ENCODE peak calls at places on chromosomes 3 and 15, in four cellular contexts. One of them, this sample, is unnamed.
A peak's percentile ranks its signal among the peaks of the same experiment; 100 is the strongest.

GRCh38 chr15:62415498-62415897 is 250.4 kb upstream of the C2CD4B start:
- DNase-seq in hepatocyte: no peak
- DNase-seq in Panc1: no peak
- DNase-seq in RWPE1: no peak
- DNase-seq in this sample: no peak

GRCh38 chr3:89227634-89228033 is 120.2 kb downstream of the EPHA3 start:
- DNase-seq in hepatocyte: no peak
- DNase-seq in RWPE1: no peak
- DNase-seq in Panc1: no peak
- DNase-seq in this sample: no peak

GRCh38 chr15:89089316-89090230 is 1.3 kb downstream of the ABHD2 start:
- DNase-seq in hepatocyte: no peak
- DNase-seq in RWPE1: no peak
- DNase-seq in Panc1: no peak
- DNase-seq in this sample: no peak

GRCh38 chr3:99954914-99955644 is 137.4 kb downstream of the CMSS1 start:
- DNase-seq in hepatocyte: no peak
- DNase-seq in RWPE1: no peak
- DNase-seq in Panc1: no peak
- DNase-seq in this sample: no peak

GRCh38 chr3:189841474-189842205 is 210.5 kb downstream of the TP63 start:
- DNase-seq in RWPE1: peak; percentile 76
- DNase-seq in hepatocyte: peak; percentile 15
- DNase-seq in Panc1: no peak
- DNase-seq in this sample: peak; percentile 85

GRCh38 chr15:38225381-38225780 is 27.3 kb upstream of the SPRED1 start:
- DNase-seq in hepatocyte: no peak
- DNase-seq in RWPE1: no peak
- DNase-seq in Panc1: no peak
- DNase-seq in this sample: no peak

GRCh38 chr15:85179700-85180099 is 198.0 kb downstream of the PDE8A start:
- DNase-seq in Panc1: no peak
- DNase-seq in hepatocyte: no peak
- DNase-seq in RWPE1: no peak
- DNase-seq in this sample: no peak

GRCh38 chr3:162436826-162437225 is 940.2 kb downstream of the OTOL1 start:
- DNase-seq in Panc1: no peak
- DNase-seq in RWPE1: no peak
- DNase-seq in hepatocyte: no peak
- DNase-seq in this sample: no peak

GRCh38 chr3:179710079-179710478 is 57.2 kb downstream of the USP13 start:
- DNase-seq in hepatocyte: no peak
- DNase-seq in RWPE1: no peak
- DNase-seq in Panc1: no peak
- DNase-seq in this sample: no peak

GRCh38 chr3:195905970-195906864 is 2.1 kb downstream of the TNK2 start:
- DNase-seq in Panc1: no peak
- DNase-seq in hepatocyte: peak; percentile 9
- DNase-seq in RWPE1: no peak
- DNase-seq in this sample: peak; percentile 50

GRCh38 chr3:16455946-16456345 is 57.6 kb downstream of the RFTN1 start:
- DNase-seq in hepatocyte: no peak
- DNase-seq in RWPE1: no peak
- DNase-seq in Panc1: no peak
- DNase-seq in this sample: no peak

GRCh38 chr3:110608566-110608965 is 463.1 kb upstream of the NECTIN3 start:
- DNase-seq in RWPE1: no peak
- DNase-seq in hepatocyte: no peak
- DNase-seq in Panc1: no peak
- DNase-seq in this sample: no peak

GRCh38 chr3:14517601-14518431 is 22.3 kb downstream of the GRIP2 start:
- DNase-seq in RWPE1: no peak
- DNase-seq in hepatocyte: no peak
- DNase-seq in Panc1: no peak
- DNase-seq in this sample: no peak

GRCh38 chr15:90142216-90143175 is 40.2 kb upstream of the IDH2 start:
- DNase-seq in RWPE1: no peak
- DNase-seq in Panc1: no peak
- DNase-seq in hepatocyte: no peak
- DNase-seq in this sample: no peak

GRCh38 chr3:114447545-114447944 is 153.7 kb downstream of the TIGIT start:
- DNase-seq in Panc1: no peak
- DNase-seq in hepatocyte: no peak
- DNase-seq in RWPE1: no peak
- DNase-seq in this sample: no peak

GRCh38 chr3:157532529-157533297 is 29.5 kb upstream of the VEPH1 start:
- DNase-seq in hepatocyte: peak; percentile 87
- DNase-seq in RWPE1: peak; percentile 53
- DNase-seq in Panc1: peak; percentile 42
- DNase-seq in this sample: peak; percentile 6

GRCh38 chr3:57815034-57815433 is 58.9 kb downstream of the SLMAP start:
- DNase-seq in RWPE1: no peak
- DNase-seq in hepatocyte: no peak
- DNase-seq in Panc1: no peak
- DNase-seq in this sample: no peak

GRCh38 chr15:81888748-81889479 is 156.9 kb downstream of the MEX3B start:
- DNase-seq in hepatocyte: peak; percentile 26
- DNase-seq in RWPE1: no peak
- DNase-seq in Panc1: no peak
- DNase-seq in this sample: no peak

GRCh38 chr3:19013879-19014278 is 134.4 kb upstream of the KCNH8 start:
- DNase-seq in Panc1: no peak
- DNase-seq in hepatocyte: peak; percentile 25
- DNase-seq in RWPE1: no peak
- DNase-seq in this sample: no peak

GRCh38 chr3:111859974-111860859 is 1.2 kb downstream of the PHLDB2 start:
- DNase-seq in hepatocyte: peak; percentile 87
- DNase-seq in RWPE1: peak; percentile 79
- DNase-seq in Panc1: peak; percentile 27
- DNase-seq in this sample: peak; percentile 29

GRCh38 chr15:48925714-48926223 is 38.0 kb downstream of the SHC4 start:
- DNase-seq in RWPE1: peak; percentile 83
- DNase-seq in Panc1: peak; percentile 76
- DNase-seq in hepatocyte: peak; percentile 18
- DNase-seq in this sample: peak; percentile 73

GRCh38 chr3:14467723-14468620 is 65.6 kb downstream of the SLC6A6 start:
- DNase-seq in RWPE1: peak; percentile 71
- DNase-seq in Panc1: no peak
- DNase-seq in hepatocyte: peak; percentile 63
- DNase-seq in this sample: no peak

GRCh38 chr3:107951111-107951510 is 139.7 kb downstream of the CD47 start:
- DNase-seq in RWPE1: no peak
- DNase-seq in hepatocyte: no peak
- DNase-seq in Panc1: no peak
- DNase-seq in this sample: no peak

GRCh38 chr3:170321326-170322034 is 36.0 kb upstream of the SKIL start:
- DNase-seq in Panc1: no peak
- DNase-seq in RWPE1: no peak
- DNase-seq in hepatocyte: no peak
- DNase-seq in this sample: no peak

GRCh38 chr3:52570076-52570475 is 33.7 kb downstream of the UQCC5 start:
- DNase-seq in hepatocyte: peak; percentile 9
- DNase-seq in Panc1: no peak
- DNase-seq in RWPE1: no peak
- DNase-seq in this sample: no peak

GRCh38 chr3:129732200-129732876 is 125.9 kb upstream of the PLXND1 start:
- DNase-seq in Panc1: no peak
- DNase-seq in RWPE1: no peak
- DNase-seq in hepatocyte: no peak
- DNase-seq in this sample: no peak

GRCh38 chr15:63560741-63561448 is 36.3 kb upstream of the FBXL22 start:
- DNase-seq in Panc1: no peak
- DNase-seq in hepatocyte: no peak
- DNase-seq in RWPE1: no peak
- DNase-seq in this sample: no peak

GRCh38 chr3:40768536-40768935 is 243.8 kb downstream of the ZNF621 start:
- DNase-seq in Panc1: no peak
- DNase-seq in hepatocyte: peak; percentile 58
- DNase-seq in RWPE1: no peak
- DNase-seq in this sample: peak; percentile 43

GRCh38 chr3:120022729-120023128 is 71.5 kb downstream of the GSK3B start:
- DNase-seq in RWPE1: no peak
- DNase-seq in hepatocyte: no peak
- DNase-seq in Panc1: no peak
- DNase-seq in this sample: no peak

GRCh38 chr3:32177702-32178198 is 60.7 kb upstream of the CMTM8 start:
- DNase-seq in hepatocyte: peak; percentile 86
- DNase-seq in Panc1: peak; percentile 80
- DNase-seq in RWPE1: peak; percentile 49
- DNase-seq in this sample: peak; percentile 53

GRCh38 chr3:89368846-89369245 is 261.4 kb downstream of the EPHA3 start:
- DNase-seq in hepatocyte: no peak
- DNase-seq in Panc1: no peak
- DNase-seq in RWPE1: no peak
- DNase-seq in this sample: peak; percentile 45

GRCh38 chr3:2099028-2099671 is 484 bp downstream of the CNTN4 start:
- DNase-seq in RWPE1: no peak
- DNase-seq in hepatocyte: peak; percentile 71
- DNase-seq in Panc1: no peak
- DNase-seq in this sample: no peak

GRCh38 chr3:5022966-5023776 is 43.9 kb downstream of the BHLHE40 start:
- DNase-seq in Panc1: peak; percentile 93
- DNase-seq in hepatocyte: peak; percentile 87
- DNase-seq in RWPE1: peak; percentile 88
- DNase-seq in this sample: peak; percentile 99

GRCh38 chr3:119245778-119246177 is 5.1 kb upstream of the B4GALT4 start:
- DNase-seq in hepatocyte: no peak
- DNase-seq in RWPE1: no peak
- DNase-seq in Panc1: no peak
- DNase-seq in this sample: no peak

GRCh38 chr3:131705558-131706051 is 202.8 kb upstream of the MRPL3 start:
- DNase-seq in Panc1: no peak
- DNase-seq in hepatocyte: no peak
- DNase-seq in RWPE1: no peak
- DNase-seq in this sample: peak; percentile 3

GRCh38 chr3:97817965-97818364 is 3.8 kb upstream of the CRYBG3 start:
- DNase-seq in RWPE1: no peak
- DNase-seq in Panc1: no peak
- DNase-seq in hepatocyte: no peak
- DNase-seq in this sample: no peak

DNA sequence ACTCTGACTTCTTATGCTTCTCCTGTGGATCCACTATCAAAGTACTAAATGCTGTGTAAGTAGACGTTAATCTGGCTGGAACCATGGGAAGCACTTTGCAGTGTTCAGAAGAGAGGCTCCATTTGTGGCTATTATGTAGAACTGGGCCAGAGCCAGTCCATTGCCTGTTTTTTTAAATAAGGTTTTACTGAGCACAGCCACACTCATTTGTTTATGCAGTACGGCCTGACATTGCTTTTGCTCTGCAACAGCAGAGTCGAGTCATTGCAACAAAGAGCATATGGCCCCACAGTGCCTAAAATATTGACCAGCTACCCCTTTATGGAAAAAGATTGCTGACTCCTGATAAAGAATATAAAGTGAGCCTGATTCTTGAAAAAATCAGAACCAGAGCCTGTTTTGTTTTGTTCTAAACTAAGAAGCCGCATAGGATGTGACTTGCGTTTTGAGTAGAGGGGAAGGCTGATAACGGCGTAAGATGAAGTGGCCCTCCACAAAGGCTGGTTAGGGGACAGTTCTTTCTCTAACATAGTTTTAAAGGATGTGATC is 64.3 kb downstream of the GLDN start:
- DNase-seq in Panc1: no peak
- DNase-seq in RWPE1: no peak
- DNase-seq in hepatocyte: no peak
- DNase-seq in this sample: no peak
- H3K27ac ChIP-seq in Panc1: no peak overlapping the region
- H3K27ac ChIP-seq in RWPE1: no peak overlapping the region
- H3K27ac ChIP-seq in hepatocyte: no peak overlapping the region
- H3K27ac ChIP-seq in this sample: no peak overlapping the region

GRCh38 chr3:124599779-124600693 is 130.2 kb upstream of the UMPS start:
- DNase-seq in RWPE1: no peak
- DNase-seq in hepatocyte: no peak
- DNase-seq in Panc1: no peak
- DNase-seq in this sample: no peak

GRCh38 chr3:124602986-124603627 is 127.1 kb upstream of the UMPS start:
- DNase-seq in hepatocyte: no peak
- DNase-seq in Panc1: no peak
- DNase-seq in RWPE1: no peak
- DNase-seq in this sample: no peak

GRCh38 chr3:124600765-124601164 is 129.5 kb upstream of the UMPS start:
- DNase-seq in hepatocyte: no peak
- DNase-seq in Panc1: no peak
- DNase-seq in RWPE1: no peak
- DNase-seq in this sample: no peak

GRCh38 chr3:124599147-124599765 is 131.0 kb upstream of the UMPS start:
- DNase-seq in Panc1: no peak
- DNase-seq in hepatocyte: no peak
- DNase-seq in RWPE1: no peak
- DNase-seq in this sample: no peak

GRCh38 chr3:124601189-124601588 is 129.1 kb upstream of the UMPS start:
- DNase-seq in Panc1: no peak
- DNase-seq in RWPE1: no peak
- DNase-seq in hepatocyte: no peak
- DNase-seq in this sample: peak; percentile 40
- H3K27ac ChIP-seq in Panc1: no peak overlapping the region
- H3K27ac ChIP-seq in RWPE1: no peak overlapping the region
- H3K27ac ChIP-seq in hepatocyte: no peak overlapping the region
- H3K27ac ChIP-seq in this sample: peak overlapping the region; percentile 44

GRCh38 chr15:67156426-67156825 is 91.0 kb downstream of the SMAD3 start:
- DNase-seq in RWPE1: no peak
- DNase-seq in Panc1: no peak
- DNase-seq in hepatocyte: no peak
- DNase-seq in this sample: no peak

GRCh38 chr15:67157779-67158366 is 92.5 kb downstream of the SMAD3 start:
- DNase-seq in Panc1: no peak
- DNase-seq in RWPE1: no peak
- DNase-seq in hepatocyte: no peak
- DNase-seq in this sample: no peak

GRCh38 chr15:67156834-67157233 is 91.4 kb downstream of the SMAD3 start:
- DNase-seq in Panc1: no peak
- DNase-seq in hepatocyte: no peak
- DNase-seq in RWPE1: no peak
- DNase-seq in this sample: no peak

GRCh38 chr15:67152429-67152828 is 87.0 kb downstream of the SMAD3 start:
- DNase-seq in Panc1: no peak
- DNase-seq in RWPE1: no peak
- DNase-seq in hepatocyte: no peak
- DNase-seq in this sample: no peak

DNA sequence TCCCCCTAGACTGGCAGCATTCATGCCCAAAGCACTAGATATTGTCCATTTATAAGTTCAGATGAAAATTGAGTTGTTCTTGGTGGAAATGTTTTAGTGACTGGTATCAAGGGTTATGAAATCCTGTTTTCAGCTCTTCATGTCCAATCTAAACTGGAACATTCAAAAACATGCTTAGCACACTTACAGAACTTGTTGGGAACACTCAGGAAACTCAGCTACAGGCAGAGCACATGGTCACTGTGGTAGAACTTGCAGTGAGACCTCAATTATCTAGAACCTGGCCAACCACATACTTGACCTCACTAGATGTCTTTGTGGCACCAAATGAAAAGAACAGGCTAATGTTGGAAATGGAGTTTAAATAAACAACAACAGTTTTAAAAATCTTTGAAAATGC is 88.8 kb downstream of the SMAD3 start:
- DNase-seq in RWPE1: no peak
- DNase-seq in Panc1: no peak
- DNase-seq in hepatocyte: no peak
- DNase-seq in this sample: no peak
- H3K27ac ChIP-seq in RWPE1: no peak overlapping the region
- H3K27ac ChIP-seq in Panc1: peak overlapping the region; percentile 100
- H3K27ac ChIP-seq in hepatocyte: no peak overlapping the region
- H3K27ac ChIP-seq in this sample: no peak overlapping the region

GRCh38 chr3:37766220-37766605 is 95.5 kb upstream of the CTDSPL start:
- DNase-seq in RWPE1: no peak
- DNase-seq in hepatocyte: no peak
- DNase-seq in Panc1: no peak
- DNase-seq in this sample: no peak
- H3K27ac ChIP-seq in RWPE1: no peak overlapping the region
- H3K27ac ChIP-seq in hepatocyte: peak overlapping the region; percentile 85
- H3K27ac ChIP-seq in Panc1: no peak overlapping the region
- H3K27ac ChIP-seq in this sample: no peak overlapping the region

This sample was measured in epithelial cell of prostate.